ENCODE peak calls at places on chromosome 2, in seven cellular contexts. One of them, this sample, is unnamed.
A peak's percentile ranks its signal among the peaks of the same experiment; 100 is the strongest.

GRCh38 chr2:150388289-150388625 is 99.2 kb downstream of the RND3 start:
- DNase-seq in neural crest cell: no peak
- DNase-seq in ascending aorta: no peak
- DNase-seq in kidney: no peak
- DNase-seq in MM.1S: no peak
- DNase-seq in BJ: no peak
- DNase-seq in astrocyte of the spinal cord: peak; percentile 13
- DNase-seq in this sample: no peak

GRCh38 chr2:63590621-63591408 is 2.1 kb downstream of the MDH1 start:
- DNase-seq in neural crest cell: no peak
- DNase-seq in ascending aorta: no peak
- DNase-seq in kidney: no peak
- DNase-seq in MM.1S: peak; percentile 80
- DNase-seq in BJ: no peak
- DNase-seq in astrocyte of the spinal cord: no peak
- DNase-seq in this sample: no peak

GRCh38 chr2:149393647-149394046 is 63.3 kb downstream of the LYPD6 start:
- DNase-seq in neural crest cell: no peak
- DNase-seq in ascending aorta: no peak
- DNase-seq in kidney: no peak
- DNase-seq in MM.1S: no peak
- DNase-seq in BJ: no peak
- DNase-seq in astrocyte of the spinal cord: no peak
- DNase-seq in this sample: no peak

GRCh38 chr2:118231759-118232158 is 143.5 kb downstream of the INSIG2 start:
- DNase-seq in neural crest cell: no peak
- DNase-seq in ascending aorta: no peak
- DNase-seq in kidney: no peak
- DNase-seq in MM.1S: no peak
- DNase-seq in BJ: no peak
- DNase-seq in astrocyte of the spinal cord: no peak
- DNase-seq in this sample: no peak

GRCh38 chr2:15471606-15472005 is 89.5 kb downstream of the NBAS start:
- DNase-seq in neural crest cell: no peak
- DNase-seq in ascending aorta: no peak
- DNase-seq in kidney: no peak
- DNase-seq in MM.1S: no peak
- DNase-seq in BJ: no peak
- DNase-seq in astrocyte of the spinal cord: no peak
- DNase-seq in this sample: no peak

GRCh38 chr2:71995067-71995665 is 152.5 kb downstream of the CYP26B1 start:
- DNase-seq in neural crest cell: no peak
- DNase-seq in ascending aorta: no peak
- DNase-seq in kidney: no peak
- DNase-seq in MM.1S: no peak
- DNase-seq in BJ: no peak
- DNase-seq in astrocyte of the spinal cord: peak; percentile 19
- DNase-seq in this sample: peak; percentile 16

GRCh38 chr2:29218071-29218470 is 102.9 kb downstream of the CLIP4 start:
- DNase-seq in neural crest cell: no peak
- DNase-seq in ascending aorta: no peak
- DNase-seq in kidney: no peak
- DNase-seq in MM.1S: no peak
- DNase-seq in BJ: no peak
- DNase-seq in astrocyte of the spinal cord: no peak
- DNase-seq in this sample: no peak

GRCh38 chr2:23839919-23840318 is 87.0 kb downstream of the ATAD2B start:
- DNase-seq in neural crest cell: no peak
- DNase-seq in ascending aorta: no peak
- DNase-seq in kidney: no peak
- DNase-seq in MM.1S: no peak
- DNase-seq in BJ: no peak
- DNase-seq in astrocyte of the spinal cord: no peak
- DNase-seq in this sample: no peak

GRCh38 chr2:24853046-24853445 is 59.8 kb downstream of the CENPO start:
- DNase-seq in neural crest cell: no peak
- DNase-seq in ascending aorta: no peak
- DNase-seq in kidney: peak; percentile 38
- DNase-seq in MM.1S: no peak
- DNase-seq in BJ: no peak
- DNase-seq in astrocyte of the spinal cord: no peak
- DNase-seq in this sample: no peak

GRCh38 chr2:231399046-231399852 is 3.7 kb downstream of the B3GNT7 start:
- DNase-seq in neural crest cell: no peak
- DNase-seq in ascending aorta: no peak
- DNase-seq in kidney: no peak
- DNase-seq in MM.1S: no peak
- DNase-seq in BJ: no peak
- DNase-seq in astrocyte of the spinal cord: no peak
- DNase-seq in this sample: no peak

GRCh38 chr2:70645733-70646420 is 92.3 kb upstream of the TGFA start:
- DNase-seq in neural crest cell: no peak
- DNase-seq in ascending aorta: no peak
- DNase-seq in kidney: no peak
- DNase-seq in MM.1S: peak; percentile 21
- DNase-seq in BJ: no peak
- DNase-seq in astrocyte of the spinal cord: no peak
- DNase-seq in this sample: no peak

GRCh38 chr2:211879323-211879722 is 659.3 kb downstream of the ERBB4 start:
- DNase-seq in neural crest cell: no peak
- DNase-seq in ascending aorta: no peak
- DNase-seq in kidney: no peak
- DNase-seq in MM.1S: peak; percentile 39
- DNase-seq in BJ: no peak
- DNase-seq in astrocyte of the spinal cord: no peak
- DNase-seq in this sample: no peak

GRCh38 chr2:140528982-140529381 is 1601.8 kb downstream of the LRP1B start:
- DNase-seq in neural crest cell: no peak
- DNase-seq in ascending aorta: no peak
- DNase-seq in kidney: no peak
- DNase-seq in MM.1S: no peak
- DNase-seq in BJ: no peak
- DNase-seq in astrocyte of the spinal cord: no peak
- DNase-seq in this sample: no peak

GRCh38 chr2:232328038-232328435 is 50.5 kb upstream of the ALPP start:
- DNase-seq in neural crest cell: no peak
- DNase-seq in ascending aorta: no peak
- DNase-seq in kidney: peak; percentile 41
- DNase-seq in MM.1S: no peak
- DNase-seq in BJ: no peak
- DNase-seq in astrocyte of the spinal cord: no peak
- DNase-seq in this sample: no peak

GRCh38 chr2:56018202-56018601 is 94.6 kb upstream of the EFEMP1 start:
- DNase-seq in neural crest cell: no peak
- DNase-seq in ascending aorta: no peak
- DNase-seq in kidney: no peak
- DNase-seq in MM.1S: no peak
- DNase-seq in BJ: no peak
- DNase-seq in astrocyte of the spinal cord: no peak
- DNase-seq in this sample: no peak

GRCh38 chr2:216603010-216603883 is 30.0 kb upstream of the IGFBP2 start:
- DNase-seq in neural crest cell: no peak
- DNase-seq in ascending aorta: no peak
- DNase-seq in kidney: no peak
- DNase-seq in MM.1S: no peak
- DNase-seq in BJ: no peak
- DNase-seq in astrocyte of the spinal cord: no peak
- DNase-seq in this sample: no peak

GRCh38 chr2:7774481-7774880 is 857.3 kb downstream of the RNF144A start:
- DNase-seq in neural crest cell: no peak
- DNase-seq in ascending aorta: no peak
- DNase-seq in kidney: no peak
- DNase-seq in MM.1S: no peak
- DNase-seq in BJ: no peak
- DNase-seq in astrocyte of the spinal cord: no peak
- DNase-seq in this sample: no peak

GRCh38 chr2:96903318-96903717 is 33.4 kb upstream of the SEMA4C start:
- DNase-seq in neural crest cell: no peak
- DNase-seq in ascending aorta: no peak
- DNase-seq in kidney: no peak
- DNase-seq in MM.1S: no peak
- DNase-seq in BJ: no peak
- DNase-seq in astrocyte of the spinal cord: no peak
- DNase-seq in this sample: no peak

GRCh38 chr2:65031341-65032015 is 24.7 kb upstream of the CEP68 start:
- DNase-seq in neural crest cell: no peak
- DNase-seq in ascending aorta: no peak
- DNase-seq in kidney: no peak
- DNase-seq in MM.1S: peak; percentile 96
- DNase-seq in BJ: no peak
- DNase-seq in astrocyte of the spinal cord: no peak
- DNase-seq in this sample: no peak

GRCh38 chr2:48145845-48146452 is 239.7 kb upstream of the FBXO11 start:
- DNase-seq in neural crest cell: no peak
- DNase-seq in ascending aorta: no peak
- DNase-seq in kidney: no peak
- DNase-seq in MM.1S: no peak
- DNase-seq in BJ: no peak
- DNase-seq in astrocyte of the spinal cord: no peak
- DNase-seq in this sample: no peak

GRCh38 chr2:208927867-208928266 is 496.0 kb upstream of the MAP2 start:
- DNase-seq in neural crest cell: no peak
- DNase-seq in ascending aorta: no peak
- DNase-seq in kidney: no peak
- DNase-seq in MM.1S: no peak
- DNase-seq in BJ: no peak
- DNase-seq in astrocyte of the spinal cord: no peak
- DNase-seq in this sample: no peak

GRCh38 chr2:8663997-8664396 is 17.9 kb upstream of the ID2 start:
- DNase-seq in neural crest cell: no peak
- DNase-seq in ascending aorta: no peak
- DNase-seq in kidney: peak; percentile 41
- DNase-seq in MM.1S: no peak
- DNase-seq in BJ: no peak
- DNase-seq in astrocyte of the spinal cord: no peak
- DNase-seq in this sample: no peak

GRCh38 chr2:29108225-29108624 is 7.0 kb upstream of the CLIP4 start:
- DNase-seq in neural crest cell: peak; percentile 14
- DNase-seq in ascending aorta: no peak
- DNase-seq in kidney: no peak
- DNase-seq in MM.1S: no peak
- DNase-seq in BJ: peak; percentile 72
- DNase-seq in astrocyte of the spinal cord: peak; percentile 91
- DNase-seq in this sample: peak; percentile 87

GRCh38 chr2:126890962-126891450 is 7.7 kb upstream of the TEX51 start:
- DNase-seq in neural crest cell: no peak
- DNase-seq in ascending aorta: no peak
- DNase-seq in kidney: no peak
- DNase-seq in MM.1S: no peak
- DNase-seq in BJ: no peak
- DNase-seq in astrocyte of the spinal cord: no peak
- DNase-seq in this sample: no peak

GRCh38 chr2:172972005-172972619 is 103.5 kb upstream of the MAP3K20 start:
- DNase-seq in neural crest cell: peak; percentile 16
- DNase-seq in ascending aorta: no peak
- DNase-seq in kidney: no peak
- DNase-seq in MM.1S: peak; percentile 53
- DNase-seq in BJ: no peak
- DNase-seq in astrocyte of the spinal cord: peak; percentile 25
- DNase-seq in this sample: no peak

GRCh38 chr2:238240761-238241711 is 1.2 kb upstream of the HES6 start:
- DNase-seq in neural crest cell: peak; percentile 72
- DNase-seq in ascending aorta: no peak
- DNase-seq in kidney: no peak
- DNase-seq in MM.1S: peak; percentile 91
- DNase-seq in BJ: no peak
- DNase-seq in astrocyte of the spinal cord: peak; percentile 44
- DNase-seq in this sample: no peak

GRCh38 chr2:238244151-238244550 is 4.3 kb upstream of the HES6 start:
- DNase-seq in neural crest cell: no peak
- DNase-seq in ascending aorta: no peak
- DNase-seq in kidney: no peak
- DNase-seq in MM.1S: no peak
- DNase-seq in BJ: no peak
- DNase-seq in astrocyte of the spinal cord: no peak
- DNase-seq in this sample: no peak

GRCh38 chr2:238241970-238242369 is 2.1 kb upstream of the HES6 start:
- DNase-seq in neural crest cell: no peak
- DNase-seq in ascending aorta: no peak
- DNase-seq in kidney: no peak
- DNase-seq in MM.1S: no peak
- DNase-seq in BJ: no peak
- DNase-seq in astrocyte of the spinal cord: no peak
- DNase-seq in this sample: no peak

GRCh38 chr2:238242731-238243495 is 3.1 kb upstream of the HES6 start:
- DNase-seq in neural crest cell: no peak
- DNase-seq in ascending aorta: no peak
- DNase-seq in kidney: no peak
- DNase-seq in MM.1S: no peak
- DNase-seq in BJ: no peak
- DNase-seq in astrocyte of the spinal cord: no peak
- DNase-seq in this sample: no peak

GRCh38 chr2:238243496-238244076 is 3.7 kb upstream of the HES6 start:
- DNase-seq in neural crest cell: no peak
- DNase-seq in ascending aorta: no peak
- DNase-seq in kidney: no peak
- DNase-seq in MM.1S: no peak
- DNase-seq in BJ: no peak
- DNase-seq in astrocyte of the spinal cord: no peak
- DNase-seq in this sample: no peak
- TF ChIP-seq CTCF in neural crest cell: peak; percentile 24
- TF ChIP-seq CTCF in ascending aorta: no peak
- TF ChIP-seq CTCF in kidney: no peak
- TF ChIP-seq CTCF in MM.1S: no peak
- TF ChIP-seq CTCF in BJ: no peak
- TF ChIP-seq CTCF in astrocyte of the spinal cord: peak; percentile 43
- TF ChIP-seq CTCF in this sample: no peak

GRCh38 chr2:125745514-125745913 is 910.4 kb upstream of the GYPC start:
- DNase-seq in neural crest cell: peak; percentile 41
- DNase-seq in ascending aorta: no peak
- DNase-seq in kidney: no peak
- DNase-seq in MM.1S: peak; percentile 34
- DNase-seq in BJ: no peak
- DNase-seq in astrocyte of the spinal cord: no peak
- DNase-seq in this sample: no peak
- TF ChIP-seq CTCF in neural crest cell: peak; percentile 66
- TF ChIP-seq CTCF in ascending aorta: no peak
- TF ChIP-seq CTCF in kidney: peak; percentile 56
- TF ChIP-seq CTCF in MM.1S: peak; percentile 36
- TF ChIP-seq CTCF in BJ: no peak
- TF ChIP-seq CTCF in astrocyte of the spinal cord: no peak
- TF ChIP-seq CTCF in this sample: no peak

GRCh38 chr2:160085662-160086061 is 23.2 kb upstream of the PLA2R1 start:
- DNase-seq in neural crest cell: no peak
- DNase-seq in ascending aorta: no peak
- DNase-seq in kidney: no peak
- DNase-seq in MM.1S: peak; percentile 21
- DNase-seq in BJ: no peak
- DNase-seq in astrocyte of the spinal cord: no peak
- DNase-seq in this sample: no peak
- TF ChIP-seq CTCF in neural crest cell: peak; percentile 38
- TF ChIP-seq CTCF in ascending aorta: no peak
- TF ChIP-seq CTCF in kidney: no peak
- TF ChIP-seq CTCF in MM.1S: peak; percentile 41
- TF ChIP-seq CTCF in BJ: peak; percentile 19
- TF ChIP-seq CTCF in astrocyte of the spinal cord: no peak
- TF ChIP-seq CTCF in this sample: peak; percentile 2

DNA sequence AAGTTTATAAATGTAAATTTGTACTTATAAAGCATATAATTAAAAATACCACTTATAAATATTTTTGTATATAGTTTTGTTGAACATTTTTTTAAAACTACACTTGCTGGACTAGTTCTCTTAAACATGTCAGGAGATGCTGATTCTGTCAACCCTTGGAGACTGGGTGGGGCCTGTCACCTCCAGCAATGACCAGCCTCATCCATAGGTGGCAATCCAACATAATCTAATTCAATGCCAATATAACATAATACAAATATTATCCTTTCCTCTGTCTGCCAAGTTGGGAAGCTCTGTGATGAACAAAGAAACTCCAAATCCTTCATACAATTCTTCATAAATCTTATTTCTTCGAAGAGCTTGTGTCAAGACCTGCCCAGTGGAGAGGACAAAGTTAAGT is 140.4 kb downstream of the RBMS1 start:
- DNase-seq in neural crest cell: no peak
- DNase-seq in ascending aorta: no peak
- DNase-seq in kidney: no peak
- DNase-seq in MM.1S: peak; percentile 22
- DNase-seq in BJ: no peak
- DNase-seq in astrocyte of the spinal cord: no peak
- DNase-seq in this sample: no peak
- TF ChIP-seq CTCF in neural crest cell: no peak
- TF ChIP-seq CTCF in ascending aorta: no peak
- TF ChIP-seq CTCF in kidney: no peak
- TF ChIP-seq CTCF in MM.1S: peak; percentile 47
- TF ChIP-seq CTCF in BJ: no peak
- TF ChIP-seq CTCF in astrocyte of the spinal cord: peak; percentile 21
- TF ChIP-seq CTCF in this sample: no peak

This sample was measured in AG09319.